ENCODE peak calls at places on chromosome 1, in eight cellular contexts. One of them, this sample, is unnamed.

GRCh38 chr1:82392513-82392912 is 591.8 kb downstream of the ADGRL2 start:
- DNase-seq in colonic mucosa: no peak
- DNase-seq in neural progenitor cell: no peak
- DNase-seq in stimulated activated CD4-positive, alpha-beta T cell treated with anti-CD3 and anti-CD28 coated beads, Interleukin-12 subunit alpha, Interleukin-12 subunit beta, amount 100 ng/mL, for 24 hours: no peak
- DNase-seq in HFF-Myc: no peak
- DNase-seq in sciatic nerve: no peak
- DNase-seq in uterus: no peak
- DNase-seq in hepatic stellate cell: no peak
- DNase-seq in this sample: no peak

GRCh38 chr1:78650114-78650513 is 483 bp downstream of the IFI44 start:
- DNase-seq in stimulated activated CD4-positive, alpha-beta T cell treated with anti-CD3 and anti-CD28 coated beads, Interleukin-12 subunit alpha, Interleukin-12 subunit beta, amount 100 ng/mL, for 24 hours: no peak
- DNase-seq in hepatic stellate cell: peak
- DNase-seq in HFF-Myc: no peak
- DNase-seq in uterus: no peak
- DNase-seq in colonic mucosa: no peak
- DNase-seq in sciatic nerve: no peak
- DNase-seq in neural progenitor cell: no peak
- DNase-seq in this sample: no peak

GRCh38 chr1:175725684-175726083 is 17.7 kb downstream of the TNR start:
- DNase-seq in HFF-Myc: peak
- DNase-seq in colonic mucosa: no peak
- DNase-seq in neural progenitor cell: peak
- DNase-seq in sciatic nerve: no peak
- DNase-seq in stimulated activated CD4-positive, alpha-beta T cell treated with anti-CD3 and anti-CD28 coated beads, Interleukin-12 subunit alpha, Interleukin-12 subunit beta, amount 100 ng/mL, for 24 hours: no peak
- DNase-seq in hepatic stellate cell: no peak
- DNase-seq in uterus: no peak
- DNase-seq in this sample: no peak

GRCh38 chr1:215844266-215844665 is 277.2 kb downstream of the KCTD3 start:
- DNase-seq in colonic mucosa: no peak
- DNase-seq in sciatic nerve: no peak
- DNase-seq in hepatic stellate cell: no peak
- DNase-seq in stimulated activated CD4-positive, alpha-beta T cell treated with anti-CD3 and anti-CD28 coated beads, Interleukin-12 subunit alpha, Interleukin-12 subunit beta, amount 100 ng/mL, for 24 hours: no peak
- DNase-seq in uterus: no peak
- DNase-seq in HFF-Myc: no peak
- DNase-seq in neural progenitor cell: no peak
- DNase-seq in this sample: no peak

GRCh38 chr1:79355073-79355472 is 348.5 kb upstream of the ADGRL4 start:
- DNase-seq in neural progenitor cell: no peak
- DNase-seq in stimulated activated CD4-positive, alpha-beta T cell treated with anti-CD3 and anti-CD28 coated beads, Interleukin-12 subunit alpha, Interleukin-12 subunit beta, amount 100 ng/mL, for 24 hours: no peak
- DNase-seq in sciatic nerve: no peak
- DNase-seq in uterus: no peak
- DNase-seq in colonic mucosa: no peak
- DNase-seq in hepatic stellate cell: peak
- DNase-seq in HFF-Myc: no peak
- DNase-seq in this sample: no peak

GRCh38 chr1:150895618-150896017 is 8.7 kb downstream of the CTXND2 start:
- DNase-seq in hepatic stellate cell: no peak
- DNase-seq in neural progenitor cell: no peak
- DNase-seq in HFF-Myc: no peak
- DNase-seq in uterus: no peak
- DNase-seq in sciatic nerve: no peak
- DNase-seq in stimulated activated CD4-positive, alpha-beta T cell treated with anti-CD3 and anti-CD28 coated beads, Interleukin-12 subunit alpha, Interleukin-12 subunit beta, amount 100 ng/mL, for 24 hours: no peak
- DNase-seq in colonic mucosa: no peak
- DNase-seq in this sample: no peak

GRCh38 chr1:27941671-27942540 is 7.1 kb downstream of the SMPDL3B start:
- DNase-seq in neural progenitor cell: no peak
- DNase-seq in sciatic nerve: no peak
- DNase-seq in hepatic stellate cell: no peak
- DNase-seq in colonic mucosa: no peak
- DNase-seq in stimulated activated CD4-positive, alpha-beta T cell treated with anti-CD3 and anti-CD28 coated beads, Interleukin-12 subunit alpha, Interleukin-12 subunit beta, amount 100 ng/mL, for 24 hours: no peak
- DNase-seq in uterus: no peak
- DNase-seq in HFF-Myc: no peak
- DNase-seq in this sample: no peak

GRCh38 chr1:39825432-39825941 is 36.8 kb upstream of the BMP8B start:
- DNase-seq in hepatic stellate cell: no peak
- DNase-seq in sciatic nerve: no peak
- DNase-seq in colonic mucosa: peak
- DNase-seq in uterus: no peak
- DNase-seq in neural progenitor cell: no peak
- DNase-seq in stimulated activated CD4-positive, alpha-beta T cell treated with anti-CD3 and anti-CD28 coated beads, Interleukin-12 subunit alpha, Interleukin-12 subunit beta, amount 100 ng/mL, for 24 hours: no peak
- DNase-seq in HFF-Myc: no peak
- DNase-seq in this sample: no peak